ENCODE peak calls at places on chromosomes 3 and 15, in nine cellular contexts. Z is stimulated activated CD4-positive, alpha-beta T cell treated with anti-CD3 and anti-CD28 coated beads, Interleukin-2, amount 100 ng/mL, for 48 hours; Q is activated CD4-positive, alpha-beta memory T cell treated with anti-CD3 and anti-CD28 coated beads, Interleukin-2, amount 10 ng/mL, durations not matched to agents 7 days and 5 days; T is ovary; R is midbrain; L is HS-5; U is T-cell; D is DMS79 treated with DMSO at 0.1 percent for 48 hours; I is NCI-H1092. W is an unnamed sample.
A peak's percentile ranks its signal among the peaks of the same experiment; 100 is the strongest.

GRCh38 chr3:129599607-129600006 is 6.9 kb downstream of the PLXND1 start:
- DNase-seq in Z (no peak), Q (no peak), T (no peak), R (no peak), L (no peak), U (no peak), D (no peak), I (no peak), W (no peak)

GRCh38 chr3:113615976-113616375 is 80.5 kb downstream of the USF3 start:
- DNase-seq in Z (no peak), Q (no peak), T (no peak), R (no peak), L (no peak), U (no peak), D (no peak), I (no peak), W (no peak)

GRCh38 chr3:47799733-47800132 is 3.2 kb upstream of the DHX30 start:
- DNase-seq in Z (no peak), Q (no peak), T (no peak), R (no peak), L (no peak), U (no peak), D (no peak), I (no peak), W (no peak)

GRCh38 chr15:85314653-85315052 is 65.8 kb upstream of the AKAP13 start:
- DNase-seq in Z (no peak), Q (no peak), T (no peak), R (no peak), L (no peak), U (no peak), D (no peak), I (no peak), W (no peak)

GRCh38 chr3:147712357-147712756 is 303.2 kb downstream of the ZIC1 start:
- DNase-seq in Z (no peak), Q (no peak), T (no peak), R (no peak), L (no peak), U (no peak), D (no peak), I (no peak), W (no peak)

GRCh38 chr3:47932431-47932830 is 83.8 kb downstream of the MAP4 start:
- DNase-seq in Z (no peak), Q (no peak), T (no peak), R (no peak), L (no peak), U (no peak), D (no peak), I (no peak), W (no peak)

GRCh38 chr3:32862247-32863013 is 44.6 kb downstream of the TRIM71 start:
- DNase-seq in Z (no peak), Q (no peak), T (no peak), R (no peak), L (no peak), U (no peak), D (no peak), I (no peak), W (no peak)

GRCh38 chr3:32780071-32780734 is 37.6 kb upstream of the TRIM71 start:
- DNase-seq in Z (no peak), Q (no peak), T (no peak), R (no peak), L (no peak), U (no peak), D (no peak), I (no peak), W (no peak)

GRCh38 chr15:88650556-88650955 is 11.7 kb downstream of the ISG20 start:
- DNase-seq in Z (no peak), Q (no peak), T (no peak), R (no peak), L (no peak), U (no peak), D (no peak), I (no peak), W (no peak)

GRCh38 chr15:90585863-90586262 is 56.1 kb downstream of the CRTC3 start:
- DNase-seq in Z (no peak), Q (no peak), T (no peak), R (no peak), L (peak; percentile 8), U (no peak), D (no peak), I (no peak), W (no peak)

GRCh38 chr3:11774296-11774877 is 72.3 kb downstream of the TAMM41 start:
- DNase-seq in Z (no peak), Q (no peak), T (no peak), R (peak; percentile 60), L (no peak), U (no peak), D (no peak), I (no peak), W (no peak)

GRCh38 chr3:129235310-129235917 is 14.0 kb upstream of the COPG1 start:
- DNase-seq in Z (no peak), Q (no peak), T (no peak), R (no peak), L (no peak), U (no peak), D (no peak), I (no peak), W (no peak)

GRCh38 chr3:113258311-113258710 is 47.0 kb downstream of the BOC start:
- DNase-seq in Z (no peak), Q (no peak), T (peak; percentile 22), R (no peak), L (no peak), U (no peak), D (no peak), I (no peak), W (no peak)

GRCh38 chr15:55279746-55280351 is 9.8 kb downstream of the RAB27A start:
- DNase-seq in Z (peak; percentile 54), Q (peak; percentile 68), T (no peak), R (no peak), L (peak; percentile 80), U (peak; percentile 41), D (no peak), I (no peak), W (no peak)

GRCh38 chr3:10910367-10910766 is 82.2 kb upstream of the SLC6A1 start:
- DNase-seq in Z (no peak), Q (no peak), T (no peak), R (no peak), L (no peak), U (no peak), D (no peak), I (no peak), W (no peak)

GRCh38 chr3:194573680-194574437 is 59.4 kb downstream of the TMEM44 start:
- DNase-seq in Z (peak; percentile 32), Q (peak; percentile 43), T (no peak), R (peak; percentile 34), L (no peak), U (peak; percentile 18), D (peak; percentile 17), I (peak; percentile 30), W (no peak)

GRCh38 chr3:49967307-49967706 is 27.4 kb downstream of the RBM6 start:
- DNase-seq in Z (no peak), Q (no peak), T (no peak), R (peak; percentile 8), L (no peak), U (no peak), D (no peak), I (no peak), W (no peak)

GRCh38 chr3:171781711-171782127 is 28.6 kb downstream of the PLD1 start:
- DNase-seq in Z (no peak), Q (no peak), T (no peak), R (peak; percentile 62), L (no peak), U (no peak), D (no peak), I (no peak), W (peak; percentile 53)

GRCh38 chr3:173287361-173287760 is 110.2 kb upstream of the NLGN1 start:
- DNase-seq in Z (no peak), Q (no peak), T (no peak), R (no peak), L (no peak), U (no peak), D (no peak), I (no peak), W (no peak)

GRCh38 chr3:53192608-53193007 is 31.6 kb downstream of the PRKCD start:
- DNase-seq in Z (no peak), Q (no peak), T (no peak), R (no peak), L (no peak), U (no peak), D (no peak), I (no peak), W (no peak)

GRCh38 chr3:14370719-14371572 is 31.5 kb upstream of the SLC6A6 start:
- DNase-seq in Z (no peak), Q (no peak), T (no peak), R (no peak), L (no peak), U (no peak), D (no peak), I (no peak), W (no peak)

GRCh38 chr3:46892285-46893145 is 15.0 kb downstream of the PTH1R start:
- DNase-seq in Z (no peak), Q (no peak), T (peak; percentile 74), R (peak; percentile 71), L (peak; percentile 52), U (no peak), D (peak; percentile 28), I (no peak), W (no peak)

GRCh38 chr3:24683511-24684384 is 189.1 kb upstream of the THRB start:
- DNase-seq in Z (no peak), Q (no peak), T (peak; percentile 21), R (peak; percentile 67), L (peak; percentile 50), U (no peak), D (no peak), I (no peak), W (peak; percentile 36)

GRCh38 chr15:32657198-32657886 is 15.8 kb downstream of the SCG5 start:
- DNase-seq in Z (no peak), Q (no peak), T (no peak), R (no peak), L (no peak), U (no peak), D (peak; percentile 32), I (no peak), W (no peak)

GRCh38 chr3:49181351-49181750 is 10.0 kb downstream of the KLHDC8B start:
- DNase-seq in Z (no peak), Q (no peak), T (no peak), R (no peak), L (no peak), U (no peak), D (no peak), I (no peak), W (no peak)

W was measured in Panc1.